ENCODE peak calls at places on chromosomes 3 and 15, in nine cellular contexts. D is suprapubic skin; X is Kasumi-1; V is activated effector memory CD4-positive, alpha-beta T cell treated with anti-CD3 and anti-CD28 coated beads, Interleukin-2, amount 50 U/mL, for 16 hours; K is ELR; T is breast epithelium; I is posterior cingulate gyrus; W is putamen; Q is fibroblast of villous mesenchyme. Y is an unnamed sample.

GRCh38 chr3:154783053-154784037 is 296.8 kb upstream of the MME start:
- DNase-seq in D (no peak), X (no peak), V (no peak), K (no peak), T (no peak), I (no peak), W (no peak), Q (no peak), Y (no peak)

GRCh38 chr3:105656607-105657504 is 212.0 kb downstream of the CBLB start:
- DNase-seq in D (no peak), X (no peak), V (no peak), K (no peak), T (no peak), I (no peak), W (no peak), Q (no peak), Y (no peak)

GRCh38 chr3:129311054-129311902 is 32.6 kb downstream of the HMCES start:
- DNase-seq in D (no peak), X (no peak), V (no peak), K (no peak), T (no peak), I (peak), W (no peak), Q (no peak), Y (no peak)

GRCh38 chr3:127095774-127096173 is 97.2 kb upstream of the PRR23E start:
- DNase-seq in D (no peak), X (no peak), V (peak), K (no peak), T (no peak), I (peak), W (no peak), Q (no peak), Y (no peak)

GRCh38 chr15:90903733-90904536 is 833 bp downstream of the MAN2A2 start:
- DNase-seq in D (no peak), X (peak), V (no peak), K (peak), T (no peak), I (peak), W (no peak), Q (no peak), Y (no peak)

GRCh38 chr15:88401972-88402656 is 65.1 kb downstream of the MRPL46 start:
- DNase-seq in D (no peak), X (peak), V (no peak), K (no peak), T (no peak), I (peak), W (peak), Q (no peak), Y (peak)

GRCh38 chr3:88947013-88947412 is 160.4 kb upstream of the EPHA3 start:
- DNase-seq in D (no peak), X (no peak), V (no peak), K (no peak), T (no peak), I (no peak), W (no peak), Q (no peak), Y (no peak)

GRCh38 chr3:37183375-37183831 is 9.0 kb upstream of the LRRFIP2 start:
- DNase-seq in D (no peak), X (no peak), V (no peak), K (peak), T (peak), I (no peak), W (peak), Q (peak), Y (no peak)